ENCODE peak calls at places on chromosome 19, in five cellular contexts. B is neuronal stem cell, U is MM.1S, R is DND-41, M is neural progenitor cell. S is an unnamed sample.

GRCh38 chr19:33064778-33065550 is at the start of gene RHPN2:
- DNase-seq in B (peak), U (peak), R (no peak), M (peak), S (no peak)

GRCh38 chr19:34337747-34338146 is 27.2 kb upstream of the GPI start:
- DNase-seq in B (no peak), U (no peak), R (no peak), M (no peak), S (no peak)

GRCh38 chr19:31586282-31586681 is 237.0 kb upstream of the TSHZ3 start:
- DNase-seq in B (no peak), U (no peak), R (no peak), M (no peak), S (no peak)

GRCh38 chr19:50794778-50795664 is 4.8 kb downstream of the ACP4 start:
- DNase-seq in B (no peak), U (no peak), R (peak), M (no peak), S (no peak)

GRCh38 chr19:47209323-47210179 is 21.4 kb downstream of the BBC3 start:
- DNase-seq in B (no peak), U (no peak), R (no peak), M (peak), S (no peak)

GRCh38 chr19:52535831-52536800 is 8.6 kb downstream of the ZNF808 start:
- DNase-seq in B (peak), U (no peak), R (peak), M (peak), S (no peak)

GRCh38 chr19:16901491-16902175 is 12.8 kb downstream of the F2RL3 start:
- DNase-seq in B (no peak), U (no peak), R (no peak), M (peak), S (no peak)

GRCh38 chr19:7348587-7349230 is at the start of gene ARHGEF18:
- DNase-seq in B (no peak), U (no peak), R (peak), M (no peak), S (no peak)

GRCh38 chr19:48772503-48772953 is 17.2 kb downstream of the FGF21 start:
- DNase-seq in B (no peak), U (no peak), R (no peak), M (no peak), S (no peak)

GRCh38 chr19:478236-478888 is 17.5 kb upstream of the SHC2 start:
- DNase-seq in B (no peak), U (no peak), R (no peak), M (no peak), S (no peak)

GRCh38 chr19:33374406-33374703 is 846 bp downstream of the CEBPG start:
- DNase-seq in B (no peak), U (no peak), R (peak), M (peak), S (no peak)

GRCh38 chr19:42117076-42117475 is 15.2 kb downstream of the POU2F2 start:
- DNase-seq in B (no peak), U (no peak), R (no peak), M (no peak), S (no peak)

GRCh38 chr19:21947775-21948174 is 63.0 kb downstream of the ZNF208 start:
- DNase-seq in B (peak), U (no peak), R (peak), M (no peak), S (no peak)

GRCh38 chr19:57709616-57710015 is 612 bp upstream of the ZNF154 start:
- DNase-seq in B (no peak), U (no peak), R (no peak), M (peak), S (no peak)

GRCh38 chr19:7145494-7145893 is 76.0 kb downstream of the ZNF557 start:
- DNase-seq in B (no peak), U (no peak), R (no peak), M (no peak), S (no peak)

GRCh38 chr19:45442408-45442926 is 18.8 kb upstream of the ERCC1 start:
- DNase-seq in B (no peak), U (no peak), R (no peak), M (no peak), S (no peak)

GRCh38 chr19:45716314-45717130 is 14.2 kb downstream of the FBXO46 start:
- DNase-seq in B (no peak), U (peak), R (peak), M (peak), S (no peak)

GRCh38 chr19:15288146-15288963 is 44.0 kb downstream of the BRD4 start:
- DNase-seq in B (no peak), U (peak), R (peak), M (peak), S (no peak)

GRCh38 chr19:10228393-10228792 is 2.7 kb downstream of the S1PR2 start:
- DNase-seq in B (no peak), U (no peak), R (no peak), M (no peak), S (no peak)

GRCh38 chr19:50686310-50687032 is 33.1 kb downstream of the SHANK1 start:
- DNase-seq in B (no peak), U (no peak), R (no peak), M (no peak), S (no peak)

GRCh38 chr19:47609885-47610545 is 1.1 kb downstream of the BICRA start:
- DNase-seq in B (peak), U (peak), R (peak), M (peak), S (no peak)

GRCh38 chr19:955803-956746 is 28.1 kb upstream of the WDR18 start:
- DNase-seq in B (peak), U (no peak), R (no peak), M (peak), S (no peak)

GRCh38 chr19:54708781-54709180 is 15.5 kb upstream of the KIR3DL3 start:
- DNase-seq in B (no peak), U (no peak), R (no peak), M (no peak), S (no peak)

GRCh38 chr19:57406516-57407123 is 4.3 kb upstream of the ZNF17 start:
- DNase-seq in B (peak), U (peak), R (peak), M (peak), S (no peak)

GRCh38 chr19:42178791-42179500 is 38.5 kb downstream of the DEDD2 start:
- DNase-seq in B (peak), U (no peak), R (peak), M (no peak), S (no peak)

GRCh38 chr19:30667746-30668145 is 295.6 kb downstream of the ZNF536 start:
- DNase-seq in B (no peak), U (no peak), R (no peak), M (no peak), S (no peak)

GRCh38 chr19:57566396-57567256 is 7.0 kb upstream of the ZNF550 start:
- DNase-seq in B (no peak), U (no peak), R (peak), M (peak), S (no peak)

DNA sequence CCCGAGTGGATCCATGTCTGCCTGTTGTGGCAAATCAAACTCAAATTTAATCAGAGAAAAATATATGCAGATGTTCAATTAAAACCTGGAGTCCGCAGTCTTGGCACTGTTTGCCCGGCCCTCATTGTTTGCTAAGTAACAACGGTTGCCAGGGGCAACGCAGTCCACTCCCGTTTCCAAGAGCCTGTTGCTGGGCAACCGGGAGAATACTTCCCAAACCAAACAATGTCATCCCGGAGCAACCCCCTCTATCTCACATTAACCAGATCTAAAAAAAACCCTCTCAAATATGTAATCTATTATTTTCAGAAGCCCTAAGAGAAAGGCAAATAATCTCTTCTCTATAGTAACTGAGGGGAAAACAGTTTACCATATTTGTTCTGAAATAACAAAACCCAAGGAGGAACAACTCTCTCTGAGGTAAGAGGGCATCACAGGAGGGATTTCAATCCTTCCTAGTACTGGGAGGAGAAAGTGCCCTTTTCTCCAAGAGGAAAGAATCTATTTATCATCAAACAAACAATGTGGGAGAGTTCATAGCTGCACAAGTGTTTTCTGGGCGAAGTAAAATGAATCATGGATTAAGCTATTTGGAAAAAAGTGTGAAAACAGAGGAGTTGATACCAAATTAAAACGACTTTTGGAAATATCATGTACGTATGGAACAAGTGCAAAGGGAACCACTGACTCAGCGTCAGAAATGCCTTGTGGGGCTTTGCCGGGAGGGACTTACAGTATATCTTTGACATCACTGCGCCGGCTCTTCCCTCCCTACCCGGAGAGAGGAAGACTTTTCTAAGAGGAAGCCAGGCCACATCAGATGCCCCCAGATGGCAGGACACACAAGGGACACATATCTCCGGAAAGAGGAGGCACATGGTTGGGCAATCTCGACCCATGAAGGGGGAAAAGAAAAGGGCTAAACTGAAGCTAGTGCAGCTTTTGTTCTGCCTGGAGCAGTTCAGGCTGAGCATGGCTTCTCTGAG is 43.3 kb downstream of the RFX2 start:
- DNase-seq in B (peak), U (no peak), R (no peak), M (peak), S (no peak)
- H3K9ac ChIP-seq in B (no peak), U (no peak), R (no peak), M (no peak), S (no peak)

GRCh38 chr19:39032164-39032918 is at the start of gene FBXO27:
- DNase-seq in B (peak), U (no peak), R (no peak), M (peak), S (no peak)
- H3K9ac ChIP-seq in B (peak), U (peak), R (no peak), M (no peak), S (no peak)

DNA sequence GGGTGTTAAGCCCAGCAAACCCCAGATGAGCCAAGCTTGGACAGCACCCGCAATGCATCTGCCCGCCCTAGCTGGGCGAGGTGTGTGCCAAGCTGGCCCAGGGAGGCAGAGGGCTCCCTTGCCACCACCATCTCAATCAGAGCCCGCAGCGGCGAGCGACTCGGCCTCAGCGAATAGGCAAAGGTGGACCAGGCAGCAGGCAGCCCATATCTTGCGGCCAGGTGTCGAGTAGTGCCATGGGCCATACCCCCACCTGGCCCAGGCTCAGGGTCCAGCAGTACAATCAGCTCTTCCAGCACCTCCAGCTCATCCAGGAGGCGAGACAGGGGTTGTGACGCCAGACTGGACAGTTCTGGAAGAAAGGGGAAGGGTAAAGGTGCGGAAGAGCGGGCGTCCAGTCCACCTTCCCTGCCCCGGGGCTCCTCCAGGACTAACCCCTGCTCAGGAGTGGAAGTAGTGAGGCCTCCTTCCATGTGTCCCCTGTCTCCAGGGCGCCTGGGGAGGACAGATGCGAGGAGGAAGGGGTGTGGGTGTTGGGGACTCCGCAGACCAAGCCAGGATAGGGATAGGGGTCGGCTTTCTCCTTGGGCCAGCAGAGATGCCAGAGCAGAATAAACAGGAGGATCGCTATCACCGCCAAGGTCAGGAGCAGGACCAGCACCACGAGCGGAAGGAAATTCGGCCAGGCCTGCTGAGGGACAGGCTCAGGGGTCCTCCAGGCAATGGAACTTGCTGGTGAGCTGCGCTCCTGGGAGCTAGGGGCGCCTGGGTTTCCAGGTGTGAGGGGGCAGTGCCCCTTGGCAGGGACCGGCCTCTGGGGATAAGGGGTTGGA is 2.8 kb downstream of the IGFLR1 start:
- DNase-seq in B (no peak), U (peak), R (no peak), M (no peak), S (no peak)
- H3K9ac ChIP-seq in B (peak), U (peak), R (peak), M (no peak), S (no peak)

GRCh38 chr19:28018499-28018898 is 1194.5 kb downstream of the UQCRFS1 start:
- DNase-seq in B (no peak), U (no peak), R (no peak), M (no peak), S (no peak)
- H3K9ac ChIP-seq in B (no peak), U (no peak), R (no peak), M (no peak), S (no peak)

DNA sequence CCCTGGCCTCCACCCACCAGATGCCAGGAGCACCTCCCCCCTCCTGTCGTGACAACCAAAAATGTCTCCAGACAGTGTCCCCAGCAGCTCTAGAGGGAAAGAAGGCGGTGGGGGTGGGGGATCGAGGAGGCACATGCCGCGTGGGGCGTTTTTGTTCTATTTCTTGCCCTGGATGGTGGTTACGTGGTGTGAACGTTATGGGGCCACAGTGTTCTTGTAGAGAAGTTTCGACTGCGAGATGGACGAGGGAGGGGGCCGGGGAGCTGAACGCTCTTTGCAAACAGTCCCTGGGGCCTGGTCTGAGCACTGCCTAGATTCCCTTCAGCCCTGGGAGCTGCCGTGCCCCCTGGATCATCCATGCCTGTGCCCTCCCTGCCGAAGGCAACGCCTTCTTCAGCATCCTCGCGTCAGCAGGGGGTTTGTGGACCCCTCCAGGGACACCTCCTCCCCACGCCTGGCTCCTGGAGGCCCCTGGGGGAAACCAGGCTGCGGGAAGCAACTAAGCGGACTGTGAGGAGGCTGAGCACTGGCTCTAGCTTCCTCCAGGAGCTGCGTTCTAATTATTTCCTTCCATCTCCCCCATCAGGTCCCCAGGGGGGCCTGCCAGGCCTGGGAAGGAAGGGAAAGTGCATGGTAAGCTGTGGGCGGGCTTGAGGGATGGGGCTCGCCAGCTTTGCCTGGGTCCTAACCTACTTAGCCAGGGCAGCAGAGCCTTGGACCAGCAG is 131.5 kb downstream of the IER2 start:
- DNase-seq in B (no peak), U (no peak), R (no peak), M (no peak), S (no peak)
- H3K9ac ChIP-seq in B (no peak), U (no peak), R (no peak), M (no peak), S (peak)

GRCh38 chr19:2043864-2044708 is 7.0 kb downstream of the MKNK2 start:
- DNase-seq in B (no peak), U (no peak), R (no peak), M (peak), S (no peak)

GRCh38 chr19:2047076-2047448 is 4.0 kb downstream of the MKNK2 start:
- DNase-seq in B (no peak), U (no peak), R (no peak), M (no peak), S (no peak)

GRCh38 chr19:2046046-2046907 is 4.8 kb downstream of the MKNK2 start:
- DNase-seq in B (no peak), U (no peak), R (no peak), M (peak), S (no peak)

GRCh38 chr19:2044709-2045500 is 6.1 kb downstream of the MKNK2 start:
- DNase-seq in B (no peak), U (no peak), R (no peak), M (no peak), S (no peak)

DNA sequence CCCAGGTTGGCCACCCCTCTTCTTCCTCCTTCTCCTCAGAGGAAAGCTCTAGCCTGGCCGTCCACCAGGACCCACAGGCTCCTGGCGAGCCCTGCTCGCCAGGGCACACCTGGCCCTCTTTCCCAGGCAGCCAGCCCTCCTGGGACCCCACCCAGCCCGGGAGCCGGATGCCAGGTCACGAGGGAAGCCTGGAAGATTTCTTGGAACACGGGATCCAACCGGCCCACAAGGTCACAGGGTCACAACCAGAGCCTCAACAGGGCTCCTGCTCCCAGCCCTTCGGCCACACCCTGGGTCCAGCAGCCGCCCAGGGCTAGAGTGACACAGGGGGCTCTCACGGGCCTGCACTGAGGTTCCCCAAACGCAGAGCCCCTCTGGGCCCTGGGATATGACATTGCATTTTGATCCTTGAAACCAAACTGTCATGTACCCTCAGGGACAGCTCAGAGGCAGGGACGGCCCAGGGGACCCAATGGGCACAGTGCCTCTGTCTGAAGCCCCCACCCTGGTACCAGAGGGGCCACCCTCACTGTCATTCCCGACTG is 5.5 kb downstream of the MKNK2 start:
- DNase-seq in B (no peak), U (no peak), R (no peak), M (no peak), S (no peak)
- H3K9ac ChIP-seq in B (no peak), U (no peak), R (no peak), M (no peak), S (no peak)

GRCh38 chr19:2724148-2724557 is 3.0 kb upstream of the DIRAS1 start:
- DNase-seq in B (no peak), U (no peak), R (no peak), M (no peak), S (no peak)

GRCh38 chr19:2723747-2724146 is 2.6 kb upstream of the DIRAS1 start:
- DNase-seq in B (no peak), U (no peak), R (no peak), M (no peak), S (no peak)

GRCh38 chr19:2727640-2727944 is 6.4 kb upstream of the DIRAS1 start:
- DNase-seq in B (no peak), U (no peak), R (no peak), M (no peak), S (no peak)

GRCh38 chr19:2726904-2727639 is 5.9 kb upstream of the DIRAS1 start:
- DNase-seq in B (no peak), U (no peak), R (no peak), M (peak), S (no peak)

GRCh38 chr19:2726160-2726855 is 5.1 kb upstream of the DIRAS1 start:
- DNase-seq in B (no peak), U (no peak), R (no peak), M (no peak), S (no peak)
- H3K9ac ChIP-seq in B (no peak), U (no peak), R (no peak), M (no peak), S (no peak)

DNA sequence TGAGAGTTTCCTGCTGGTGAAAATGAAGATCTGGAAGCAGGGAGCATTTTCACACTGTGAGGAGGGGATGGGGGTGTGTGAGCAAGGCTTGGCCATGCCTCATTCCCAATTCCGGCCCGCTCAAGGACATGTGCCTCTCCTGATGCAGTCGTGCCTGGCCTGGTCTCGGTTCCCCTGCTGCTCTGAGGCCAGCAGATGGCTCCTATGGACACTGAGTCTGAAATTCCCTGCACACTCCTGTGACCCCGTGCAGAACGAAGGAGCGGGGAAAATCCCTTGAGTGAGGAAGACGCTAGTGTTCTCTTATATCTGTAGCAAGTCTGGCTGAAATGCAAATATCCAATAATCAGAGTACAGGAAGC is 363 bp upstream of the ZNF763 start:
- DNase-seq in B (no peak), U (no peak), R (no peak), M (no peak), S (no peak)
- H3K9ac ChIP-seq in B (no peak), U (peak), R (peak), M (no peak), S (no peak)